ENCODE peak calls at places on chromosomes 5 and 9, in five cellular contexts. H, P, Z, A and J are unnamed samples.

GRCh38 chr5:91224459-91224858 is 158.7 kb downstream of the ARRDC3 start:
- DNase-seq in H (no peak), P (no peak), Z (no peak), A (no peak), J (no peak)

GRCh38 chr5:93378073-93378472 is 202.9 kb downstream of the NR2F1-AS1 start:
- DNase-seq in H (no peak), A (no peak), Z (peak; percentile 33), P (no peak), J (no peak)

GRCh38 chr5:180603076-180603591 is 11.8 kb upstream of the SCGB3A1 start:
- DNase-seq in Z (no peak), P (no peak), A (no peak), H (no peak), J (no peak)

GRCh38 chr5:126615286-126615685 is 14.5 kb downstream of the PHAX start:
- DNase-seq in P (no peak), H (no peak), Z (no peak), A (no peak), J (no peak)

GRCh38 chr5:37662789-37663475 is 176.9 kb downstream of the GDNF start:
- DNase-seq in H (no peak), Z (no peak), P (no peak), A (no peak), J (no peak)

GRCh38 chr5:572398-573019 is 39.6 kb upstream of the CEP72 start:
- DNase-seq in P (no peak), H (no peak), Z (no peak), A (no peak), J (no peak)

GRCh38 chr9:69815313-69815712 is 5.3 kb upstream of the CFAP95 start:
- DNase-seq in A (no peak), Z (no peak), P (no peak), H (no peak), J (no peak)

GRCh38 chr9:113350937-113351336 is 1.6 kb downstream of the BSPRY start:
- DNase-seq in P (no peak), A (no peak), Z (no peak), H (no peak), J (no peak)

GRCh38 chr9:129254566-129255287 is 76.7 kb upstream of the IER5L start:
- DNase-seq in P (no peak), A (no peak), Z (no peak), H (no peak), J (no peak)

GRCh38 chr9:134947265-134947955 is 29.7 kb upstream of the FCN1 start:
- DNase-seq in P (no peak), H (no peak), A (no peak), Z (no peak), J (no peak)

GRCh38 chr5:150627731-150628545 is 12.5 kb upstream of the SYNPO start:
- DNase-seq in A (no peak), Z (no peak), P (no peak), H (no peak), J (no peak)

GRCh38 chr5:74275204-74275992 is 365.1 kb downstream of the ENC1 start:
- DNase-seq in Z (no peak), P (no peak), H (no peak), A (no peak), J (no peak)

GRCh38 chr5:119347996-119348395 is 7.8 kb upstream of the TNFAIP8 start:
- DNase-seq in A (no peak), Z (no peak), P (no peak), H (no peak), J (no peak)

GRCh38 chr5:91160751-91161285 is 222.3 kb downstream of the ARRDC3 start:
- DNase-seq in P (no peak), H (no peak), Z (no peak), A (no peak), J (no peak)

GRCh38 chr5:71932131-71932635 is 175.1 kb upstream of the MAP1B start:
- DNase-seq in Z (no peak), A (no peak), P (no peak), H (no peak), J (no peak)

GRCh38 chr5:109411627-109412026 is 1.9 kb upstream of the PJA2 start:
- DNase-seq in Z (no peak), A (no peak), H (no peak), P (no peak), J (peak; percentile 91)

GRCh38 chr9:110217656-110218099 is 9.7 kb upstream of the C9orf152 start:
- DNase-seq in Z (peak; percentile 78), A (no peak), P (no peak), H (no peak), J (peak; percentile 65)

GRCh38 chr5:11687498-11687897 is 216.7 kb downstream of the CTNND2 start:
- DNase-seq in A (no peak), Z (no peak), P (no peak), H (no peak), J (no peak)

GRCh38 chr5:119570935-119571334 is 58.4 kb upstream of the FAM170A start:
- DNase-seq in P (no peak), H (no peak), A (no peak), Z (no peak), J (no peak)

GRCh38 chr5:78508231-78508765 is 140.3 kb downstream of the LHFPL2 start:
- DNase-seq in Z (no peak), A (peak; percentile 16), H (no peak), P (no peak), J (no peak)

GRCh38 chr5:14447958-14448881 is 133.4 kb upstream of the OTULINL start:
- DNase-seq in Z (no peak), A (no peak), P (no peak), H (no peak), J (peak; percentile 48)

GRCh38 chr9:114488398-114489129 is 16.7 kb downstream of the WHRN start:
- DNase-seq in A (no peak), P (no peak), Z (no peak), H (no peak), J (no peak)

GRCh38 chr9:6920040-6920439 is 162.3 kb downstream of the KDM4C start:
- DNase-seq in A (no peak), Z (no peak), H (no peak), P (no peak), J (no peak)

GRCh38 chr5:40223884-40224402 is 455.8 kb upstream of the PTGER4 start:
- DNase-seq in A (no peak), Z (no peak), P (no peak), H (no peak), J (peak; percentile 65)

GRCh38 chr5:10018670-10019069 is 231.0 kb downstream of the ATPSCKMT start:
- DNase-seq in P (no peak), A (no peak), H (no peak), Z (no peak), J (no peak)

GRCh38 chr9:88390371-88390990 is 2.2 kb downstream of the SPIN1 start:
- DNase-seq in A (no peak), H (no peak), Z (no peak), P (no peak), J (no peak)

GRCh38 chr9:122261469-122261881 is 3.2 kb downstream of the RBM18 start:
- DNase-seq in Z (no peak), H (no peak), A (no peak), P (no peak), J (peak; percentile 31)